ENCODE peak calls at places on chromosomes 5 and 9, in seven cellular contexts. H is cardiac muscle cell, R is right cardiac atrium, D is heart left ventricle, W is H9, Y is GM23248, U is small intestine. A is an unnamed sample.

GRCh38 chr5:180779985-180780610 is 22.5 kb downstream of the MGAT1 start:
- DNase-seq in H (no peak), D (no peak), W (no peak), Y (no peak), R (no peak), U (no peak), A (no peak)

GRCh38 chr9:81031422-81032029 is 657.8 kb downstream of the TLE1 start:
- DNase-seq in R (no peak), Y (no peak), U (no peak), D (no peak), W (no peak), H (no peak), A (no peak)

GRCh38 chr5:164532226-164532937 is 1027.0 kb downstream of the MAT2B start:
- DNase-seq in U (no peak), D (no peak), H (no peak), Y (no peak), W (no peak), R (peak; percentile 68), A (no peak)

GRCh38 chr9:15851766-15852165 is 298.9 kb downstream of the CCDC171 start:
- DNase-seq in W (no peak), R (no peak), D (no peak), H (no peak), U (no peak), Y (no peak), A (no peak)

GRCh38 chr5:133821889-133822288 is 146.5 kb downstream of the C5orf15 start:
- DNase-seq in U (no peak), R (no peak), H (no peak), W (no peak), Y (no peak), D (no peak), A (no peak)

GRCh38 chr5:152547202-152547601 is 142.1 kb upstream of the NMUR2 start:
- DNase-seq in W (no peak), U (no peak), R (no peak), D (no peak), Y (no peak), H (no peak), A (no peak)

GRCh38 chr9:123642291-123643278 is 286.6 kb downstream of the CRB2 start:
- DNase-seq in Y (no peak), H (peak; percentile 64), D (peak; percentile 48), W (no peak), U (peak; percentile 76), R (peak; percentile 74), A (no peak)

GRCh38 chr5:168192120-168192519 is 99.3 kb upstream of the WWC1 start:
- DNase-seq in U (no peak), R (no peak), W (no peak), Y (no peak), H (no peak), D (no peak), A (no peak)

GRCh38 chr9:119963798-119964372 is 594.6 kb upstream of the BRINP1 start:
- DNase-seq in Y (peak; percentile 95), U (no peak), D (no peak), R (no peak), W (peak; percentile 95), H (peak; percentile 92), A (no peak)

GRCh38 chr9:116656535-116656934 is 30.6 kb upstream of the TRIM32 start:
- DNase-seq in R (peak; percentile 79), H (no peak), D (no peak), Y (peak; percentile 43), U (no peak), W (no peak), A (no peak)

GRCh38 chr5:180599981-180600553 is 8.8 kb upstream of the SCGB3A1 start:
- DNase-seq in H (no peak), W (peak; percentile 25), U (no peak), Y (no peak), R (no peak), D (no peak), A (no peak)

GRCh38 chr9:40927851-40928802 is 200.4 kb downstream of the FOXD4L6 start:
- DNase-seq in R (no peak), D (no peak), H (no peak), U (no peak), W (no peak), Y (no peak), A (no peak)

GRCh38 chr9:40925149-40925548 is 203.3 kb downstream of the FOXD4L6 start:
- DNase-seq in U (no peak), R (no peak), D (no peak), Y (no peak), H (no peak), W (no peak), A (no peak)

GRCh38 chr9:40928803-40929487 is 199.5 kb downstream of the FOXD4L6 start:
- DNase-seq in H (no peak), Y (no peak), W (no peak), D (no peak), R (no peak), U (no peak), A (no peak)

GRCh38 chr9:40927260-40927631 is 201.2 kb downstream of the FOXD4L6 start:
- DNase-seq in Y (no peak), H (no peak), R (no peak), W (no peak), D (no peak), U (no peak), A (no peak)

DNA sequence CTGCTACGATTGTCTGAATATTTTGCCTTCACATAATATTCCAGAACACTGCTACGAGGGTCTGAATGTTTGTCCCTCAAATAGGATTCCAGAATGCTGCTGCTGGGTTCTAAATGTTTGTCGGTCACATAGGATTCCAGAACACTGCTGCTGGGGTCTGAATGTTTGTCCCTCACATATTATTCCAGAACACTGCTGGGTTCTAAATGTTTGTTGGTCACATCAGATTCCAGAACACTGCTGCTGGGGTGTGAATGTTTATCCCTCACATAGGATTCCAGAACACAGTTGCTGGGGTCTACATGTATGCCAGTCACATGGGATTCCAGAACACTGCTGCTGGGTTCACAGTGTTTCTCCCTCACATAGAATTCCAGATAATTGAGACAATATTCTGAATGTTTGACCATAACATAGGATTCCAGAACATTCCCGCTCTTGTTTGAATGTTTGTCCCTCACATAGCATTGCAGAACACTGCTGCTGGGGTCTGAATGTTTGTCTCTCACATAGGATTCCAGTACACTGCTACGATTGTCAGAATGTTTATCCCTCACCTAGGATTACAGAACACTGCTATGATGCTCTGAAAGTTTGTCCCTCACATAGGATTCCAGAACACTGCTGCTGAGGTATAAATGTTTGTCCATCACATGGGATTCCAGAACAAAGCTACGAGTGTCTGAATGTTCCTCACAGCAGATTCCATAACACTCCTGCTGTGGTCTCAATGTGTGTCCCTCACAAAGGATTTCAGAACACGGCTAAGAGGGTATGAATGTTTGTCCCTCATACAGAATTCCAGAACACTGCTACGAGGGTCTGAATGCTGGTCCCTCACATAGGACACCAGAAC is 201.8 kb downstream of the FOXD4L6 start:
- DNase-seq in U (no peak), D (no peak), W (no peak), H (no peak), R (no peak), Y (no peak), A (no peak)
- H3K9me3 ChIP-seq in U (peaks cover 7% of the 10 kb centered on the region), D (peaks cover 6% of the 10 kb centered on the region), W (peaks cover 89% of the 10 kb centered on the region), H (peaks cover 48% of the 10 kb centered on the region), R (peaks cover 4% of the 10 kb centered on the region), Y (no peaks in the 10 kb centered on the region), A (peaks cover 56% of the 10 kb centered on the region)

GRCh38 chr5:19835442-19835841 is 152.6 kb downstream of the CDH18 start:
- DNase-seq in U (no peak), Y (no peak), R (no peak), H (no peak), W (no peak), D (no peak), A (no peak)

DNA sequence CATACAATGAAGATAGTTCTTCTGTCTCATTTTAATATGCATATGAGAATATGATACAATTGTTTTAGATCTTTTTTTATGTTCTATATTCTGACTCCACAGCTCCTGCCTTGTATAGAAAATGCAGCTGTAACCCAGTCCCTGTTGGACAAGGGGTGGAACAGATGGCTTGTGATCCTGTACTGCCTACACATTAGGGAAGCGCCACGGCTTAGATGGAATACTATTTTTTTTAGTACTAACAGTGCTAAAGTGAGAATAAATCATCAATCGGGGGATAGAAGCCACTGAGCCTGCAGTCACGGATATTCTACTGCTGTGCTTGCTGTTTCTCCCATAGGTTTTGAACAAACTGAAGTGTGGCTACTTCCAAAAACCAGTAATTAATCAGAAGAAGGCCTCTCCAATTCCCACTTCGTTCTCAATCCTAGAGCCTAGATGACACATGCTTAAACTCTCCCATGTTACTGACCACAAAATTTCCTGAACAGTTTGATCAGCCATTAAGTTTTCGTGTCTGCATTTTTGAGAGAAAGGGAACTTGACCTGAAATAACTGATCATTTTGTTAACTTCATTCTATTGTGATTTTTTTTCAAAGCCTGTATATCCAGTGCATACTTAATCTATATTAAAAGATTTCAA is 150.3 kb downstream of the CDH18 start:
- DNase-seq in D (no peak), W (no peak), H (no peak), R (no peak), Y (peak; percentile 48), U (no peak), A (no peak)
- H3K9me3 ChIP-seq in D (no peaks in the 10 kb centered on the region), W (no peaks in the 10 kb centered on the region), H (no peaks in the 10 kb centered on the region), R (no peaks in the 10 kb centered on the region), Y (peaks cover 4% of the 10 kb centered on the region), U (no peaks in the 10 kb centered on the region), A (no peaks in the 10 kb centered on the region)

GRCh38 chr5:136864960-136865359 is 499.6 kb upstream of the TRPC7 start:
- DNase-seq in U (no peak), D (no peak), W (no peak), R (no peak), Y (no peak), H (no peak), A (no peak)
- H3K9me3 ChIP-seq in U (no peaks in the 10 kb centered on the region), D (no peaks in the 10 kb centered on the region), W (no peaks in the 10 kb centered on the region), R (no peaks in the 10 kb centered on the region), Y (no peaks in the 10 kb centered on the region), H (no peaks in the 10 kb centered on the region), A (no peaks in the 10 kb centered on the region)

GRCh38 chr9:40911647-40912046 is 216.8 kb downstream of the FOXD4L6 start:
- DNase-seq in W (no peak), Y (no peak), D (no peak), H (no peak), U (no peak), R (no peak), A (no peak)

GRCh38 chr9:40914772-40915659 is 213.5 kb downstream of the FOXD4L6 start:
- DNase-seq in Y (no peak), D (no peak), U (no peak), H (no peak), R (no peak), W (peak; percentile 10), A (no peak)

GRCh38 chr9:40909821-40910220 is 218.7 kb downstream of the FOXD4L6 start:
- DNase-seq in U (no peak), H (no peak), D (no peak), W (no peak), R (no peak), Y (no peak), A (no peak)

GRCh38 chr9:40913096-40913719 is 215.3 kb downstream of the FOXD4L6 start:
- DNase-seq in H (no peak), D (no peak), U (no peak), R (no peak), Y (no peak), W (no peak), A (no peak)

DNA sequence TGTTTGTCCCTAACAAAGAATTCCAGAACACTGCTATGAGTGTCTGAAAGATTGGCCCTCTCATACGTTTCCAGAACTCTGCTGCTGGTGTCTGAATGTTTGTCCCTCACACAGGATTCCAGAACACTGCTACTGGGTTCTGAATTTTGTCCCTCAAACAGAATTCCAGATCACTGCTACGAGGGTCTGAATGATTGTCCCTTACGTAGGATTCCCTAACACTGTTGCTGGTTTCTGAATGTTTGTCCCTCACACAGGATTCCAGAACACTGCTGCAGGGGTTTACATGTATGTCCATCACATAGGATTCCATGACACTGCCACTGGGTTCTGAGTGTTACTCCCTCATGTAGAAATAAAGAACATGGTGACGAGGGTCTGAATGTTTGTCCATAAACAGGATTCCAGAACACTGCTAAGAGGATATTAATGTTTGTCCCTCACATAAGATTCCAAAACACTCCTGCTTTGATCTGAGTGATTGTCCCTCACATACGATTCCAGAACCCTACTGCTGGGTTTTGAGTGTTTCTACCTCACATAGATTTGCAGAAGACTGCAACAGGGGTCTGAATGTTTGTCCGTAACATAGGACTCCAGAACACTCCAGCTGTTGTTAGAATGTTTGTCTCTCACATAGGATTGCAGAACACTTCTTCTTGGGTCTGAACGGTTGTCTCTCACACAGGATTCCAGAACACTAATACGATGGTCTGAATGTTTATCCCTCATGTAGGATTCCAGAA is 214.4 kb downstream of the FOXD4L6 start:
- DNase-seq in U (no peak), H (no peak), D (no peak), W (peak; percentile 9), R (no peak), Y (no peak), A (no peak)
- H3K9me3 ChIP-seq in U (peaks cover 10% of the 10 kb centered on the region), H (peaks cover 28% of the 10 kb centered on the region), D (peaks cover 6% of the 10 kb centered on the region), W (peaks cover 71% of the 10 kb centered on the region), R (peaks cover 10% of the 10 kb centered on the region), Y (no peaks in the 10 kb centered on the region), A (peaks cover 57% of the 10 kb centered on the region)

A was measured in T-helper 17 cell.